ENCODE peak calls at places on chromosomes 6 and 20, in eight cellular contexts. D is effector memory CD4-positive, alpha-beta T cell; P is Peyer's patch; E is mucosa of descending colon; I is IMR-90; B is SK-N-SH; A is lung; R is CD8-positive, alpha-beta memory T cell. V is an unnamed sample.

GRCh38 chr6:17032595-17033591 is 69.0 kb upstream of the STMND1 start:
- DNase-seq in A (peak; percentile 76), P (no peak), R (no peak), D (no peak), B (no peak), I (peak; percentile 95), E (no peak), V (no peak)

GRCh38 chr6:17280552-17281090 is 540 bp upstream of the RBM24 start:
- DNase-seq in A (peak; percentile 30), D (no peak), P (no peak), I (no peak), E (peak; percentile 57), B (peak; percentile 66), R (no peak), V (peak; percentile 84)

GRCh38 chr6:53048431-53049195 is 16.6 kb upstream of the FBXO9 start:
- DNase-seq in A (no peak), D (no peak), B (no peak), E (no peak), R (no peak), I (peak; percentile 91), P (no peak), V (no peak)

GRCh38 chr6:21595951-21596378 is 2.4 kb downstream of the SOX4 start:
- DNase-seq in B (peak; percentile 47), I (no peak), E (peak; percentile 58), A (no peak), P (no peak), R (peak; percentile 23), D (no peak), V (peak; percentile 43)

GRCh38 chr20:8964944-8965562 is 103.8 kb upstream of the PLCB4 start:
- DNase-seq in E (no peak), P (no peak), R (no peak), B (no peak), A (no peak), I (no peak), D (no peak), V (no peak)

GRCh38 chr6:119331676-119332286 is 17.8 kb downstream of the MAN1A1 start:
- DNase-seq in I (no peak), A (no peak), D (no peak), B (no peak), P (no peak), E (no peak), R (no peak), V (no peak)

GRCh38 chr20:19881080-19881840 is 123.2 kb downstream of the RIN2 start:
- DNase-seq in I (no peak), E (no peak), A (no peak), D (no peak), R (no peak), P (no peak), B (no peak), V (no peak)

GRCh38 chr6:106799008-106799952 is 169.9 kb downstream of the QRSL1 start:
- DNase-seq in I (peak; percentile 26), E (no peak), B (no peak), A (no peak), R (no peak), D (no peak), P (peak; percentile 59), V (peak; percentile 23)

GRCh38 chr6:154292066-154292465 is 64.5 kb downstream of the IPCEF1 start:
- DNase-seq in P (no peak), E (no peak), D (no peak), R (no peak), B (no peak), A (no peak), I (peak; percentile 24), V (no peak)

GRCh38 chr6:109979033-109979921 is 1.2 kb downstream of the GPR6 start:
- DNase-seq in A (no peak), B (peak; percentile 66), D (no peak), R (no peak), I (no peak), P (no peak), E (no peak), V (peak; percentile 55)

GRCh38 chr6:109987196-109987595 is 9.1 kb downstream of the GPR6 start:
- DNase-seq in R (no peak), B (no peak), D (no peak), P (no peak), E (no peak), I (no peak), A (no peak), V (no peak)

GRCh38 chr6:109984410-109984809 is 6.3 kb downstream of the GPR6 start:
- DNase-seq in I (no peak), B (no peak), E (no peak), A (no peak), P (no peak), R (no peak), D (no peak), V (no peak)
- H3K4me1 ChIP-seq in I (no peaks in the 10 kb centered on the region), B (peaks cover 4% of the 10 kb centered on the region), E (no peaks in the 10 kb centered on the region), A (no peaks in the 10 kb centered on the region), P (no peaks in the 10 kb centered on the region), R (no peaks in the 10 kb centered on the region), D (no peaks in the 10 kb centered on the region), V (no peaks in the 10 kb centered on the region)

DNA sequence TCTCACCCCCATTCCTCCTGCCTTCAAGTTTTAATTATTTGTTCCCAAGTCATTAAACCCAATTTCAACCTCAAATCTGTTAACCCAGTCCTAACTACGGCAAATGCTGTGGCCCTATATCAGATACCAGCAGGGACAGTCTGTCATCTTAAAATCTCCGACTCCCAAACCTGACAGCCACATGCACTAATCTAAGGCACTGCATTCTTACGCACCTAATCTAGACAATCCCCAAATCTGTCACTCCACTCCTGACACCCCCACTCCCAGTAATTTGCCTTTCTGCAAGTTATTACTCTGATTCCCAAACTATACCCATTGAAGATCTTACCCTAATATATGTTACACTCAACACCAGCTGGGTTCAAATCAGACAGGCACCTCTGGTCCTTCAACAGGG is 2.5 kb downstream of the MTCH1 start:
- DNase-seq in D (no peak), B (no peak), P (no peak), R (no peak), I (no peak), A (no peak), E (no peak), V (no peak)
- H3K4me1 ChIP-seq in D (peaks cover 34% of the 10 kb centered on the region), B (peaks cover 25% of the 10 kb centered on the region), P (no peaks in the 10 kb centered on the region), R (peaks cover 38% of the 10 kb centered on the region), I (peaks cover 18% of the 10 kb centered on the region), A (peaks cover 15% of the 10 kb centered on the region), E (peaks cover 23% of the 10 kb centered on the region), V (peaks cover 23% of the 10 kb centered on the region)

GRCh38 chr20:34268145-34268544 is 26.9 kb downstream of the ASIP start:
- DNase-seq in R (no peak), I (no peak), D (no peak), P (no peak), B (no peak), E (no peak), A (no peak), V (no peak)
- H3K4me1 ChIP-seq in R (no peaks in the 10 kb centered on the region), I (no peaks in the 10 kb centered on the region), D (no peaks in the 10 kb centered on the region), P (no peaks in the 10 kb centered on the region), B (no peaks in the 10 kb centered on the region), E (no peaks in the 10 kb centered on the region), A (peaks cover 6% of the 10 kb centered on the region), V (no peaks in the 10 kb centered on the region)

DNA sequence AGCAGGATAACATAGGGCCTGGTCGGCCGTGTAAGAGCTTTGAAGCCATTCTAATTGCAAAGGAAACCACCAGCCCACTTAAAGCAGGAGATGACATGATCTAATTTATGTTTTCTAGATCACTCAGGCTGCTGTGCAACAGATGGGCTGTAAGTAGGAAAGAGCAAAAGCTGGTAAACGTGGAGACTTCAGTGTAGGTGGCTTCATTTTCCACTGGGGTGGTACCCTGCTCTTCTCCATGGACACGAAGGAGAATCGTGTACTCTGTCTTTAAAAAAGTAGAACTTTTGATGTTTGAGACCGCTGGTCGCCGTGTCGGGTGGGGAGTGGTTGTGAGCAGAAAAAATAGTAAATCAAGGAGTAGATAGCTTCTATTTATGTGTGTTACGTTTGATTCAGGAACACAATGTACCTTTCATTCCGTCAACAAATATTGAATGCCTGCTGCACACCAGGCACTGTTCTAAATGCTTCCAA is 6.4 kb downstream of the CASS4 start:
- DNase-seq in R (peak; percentile 56), A (no peak), I (no peak), B (no peak), D (no peak), E (no peak), P (peak; percentile 35), V (no peak)
- H3K4me1 ChIP-seq in R (peaks cover 95% of the 10 kb centered on the region), A (peaks cover 9% of the 10 kb centered on the region), I (peaks cover 42% of the 10 kb centered on the region), B (no peaks in the 10 kb centered on the region), D (peaks cover 70% of the 10 kb centered on the region), E (no peaks in the 10 kb centered on the region), P (no peaks in the 10 kb centered on the region), V (no peaks in the 10 kb centered on the region)

GRCh38 chr6:156822747-156823206 is 45.6 kb downstream of the ARID1B start:
- DNase-seq in I (no peak), E (no peak), B (peak; percentile 39), P (no peak), A (no peak), R (no peak), D (no peak), V (no peak)

GRCh38 chr6:156824142-156824541 is 47.0 kb downstream of the ARID1B start:
- DNase-seq in B (no peak), E (no peak), D (no peak), A (no peak), P (no peak), I (no peak), R (no peak), V (no peak)

GRCh38 chr6:156825475-156825874 is 48.3 kb downstream of the ARID1B start:
- DNase-seq in P (no peak), A (no peak), R (no peak), D (no peak), B (no peak), I (no peak), E (no peak), V (no peak)

GRCh38 chr6:156820089-156820798 is 43.1 kb downstream of the ARID1B start:
- DNase-seq in E (no peak), R (no peak), D (no peak), B (no peak), A (no peak), I (no peak), P (no peak), V (no peak)

DNA sequence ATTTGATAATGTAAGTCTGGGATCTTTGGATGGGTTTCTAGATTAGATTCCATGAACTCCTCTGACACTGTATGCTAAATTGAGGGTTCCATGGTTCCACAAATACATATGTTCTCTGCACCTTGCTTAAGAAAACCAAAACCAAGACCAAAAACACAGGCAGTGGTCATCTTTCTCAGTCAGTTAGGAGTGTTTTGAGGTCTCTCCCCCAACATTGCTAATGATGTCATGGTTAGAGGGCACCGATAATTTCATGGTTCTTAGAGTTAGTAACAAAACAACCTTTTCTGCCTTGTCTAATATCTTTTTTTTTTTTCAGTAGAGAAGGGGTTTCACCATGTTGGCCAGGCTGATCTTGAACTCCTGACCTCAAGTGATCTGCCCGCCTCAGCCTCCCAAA is 44.5 kb downstream of the ARID1B start:
- DNase-seq in B (no peak), P (no peak), I (no peak), D (no peak), A (no peak), E (no peak), R (no peak), V (no peak)
- H3K4me1 ChIP-seq in B (peaks cover 37% of the 10 kb centered on the region), P (no peaks in the 10 kb centered on the region), I (peaks cover 2% of the 10 kb centered on the region), D (peaks cover 23% of the 10 kb centered on the region), A (peaks cover 23% of the 10 kb centered on the region), E (peaks cover 23% of the 10 kb centered on the region), R (peaks cover 65% of the 10 kb centered on the region), V (peaks cover 18% of the 10 kb centered on the region)

DNA sequence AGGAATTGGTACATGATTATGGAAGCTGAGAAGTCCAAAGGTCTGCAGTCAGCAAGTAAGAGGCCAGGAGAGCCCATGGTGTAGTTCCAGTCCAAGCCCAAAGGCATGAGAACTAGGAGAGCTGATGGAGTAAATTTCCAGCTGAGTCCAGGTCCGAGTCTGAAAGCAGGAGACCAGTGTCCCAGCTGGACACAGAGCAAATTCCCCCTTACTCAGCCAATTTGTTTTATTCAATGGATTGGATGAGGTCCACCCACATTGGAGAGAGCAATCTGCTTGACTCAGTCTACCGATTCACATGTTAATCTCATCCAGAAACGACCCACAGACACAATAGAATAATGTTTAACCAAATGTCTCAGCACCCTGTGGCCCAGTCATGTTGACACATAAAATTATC is 14.9 kb downstream of the TMEM181 start:
- DNase-seq in P (no peak), R (no peak), E (no peak), A (no peak), D (no peak), B (no peak), I (no peak), V (no peak)
- H3K4me1 ChIP-seq in P (peaks cover 6% of the 10 kb centered on the region), R (peaks cover 31% of the 10 kb centered on the region), E (peaks cover 30% of the 10 kb centered on the region), A (peaks cover 16% of the 10 kb centered on the region), D (peaks cover 8% of the 10 kb centered on the region), B (peaks cover 6% of the 10 kb centered on the region), I (peaks cover 1% of the 10 kb centered on the region), V (peaks cover 10% of the 10 kb centered on the region)